ENCODE peak calls at places on chromosomes 12 and 14, in five cellular contexts. U is A549, R is colonic mucosa, B is NCI-H1092 treated with DMSO at 0.1 percent for 48 hours, C is activated T-cell treated with anti-CD3 and anti-CD28 coated beads for 48 hours. V is an unnamed sample.

GRCh38 chr12:29732211-29732992 is 51.3 kb downstream of the TMTC1 start:
- DNase-seq in B (no peak), C (no peak), U (no peak), R (no peak), V (no peak)

GRCh38 chr14:105945891-105946290 is 419.5 kb downstream of the TMEM121 start:
- DNase-seq in C (peak), R (no peak), U (no peak), B (peak), V (no peak)

GRCh38 chr12:99960312-99960711 is 24.4 kb downstream of the ANKS1B start:
- DNase-seq in U (no peak), R (no peak), B (peak), C (no peak), V (no peak)

GRCh38 chr12:79998554-79998953 is 63.7 kb upstream of the PPP1R12A start:
- DNase-seq in R (no peak), B (no peak), C (no peak), U (no peak), V (no peak)

GRCh38 chr12:57840701-57841100 is 5.8 kb downstream of the CTDSP2 start:
- DNase-seq in C (no peak), R (peak), U (no peak), B (peak), V (peak)

GRCh38 chr12:118065380-118065779 is 4.4 kb upstream of the WSB2 start:
- DNase-seq in C (no peak), U (no peak), B (no peak), R (no peak), V (no peak)

GRCh38 chr14:101876539-101876938 is 87.8 kb upstream of the DYNC1H1 start:
- DNase-seq in R (peak), C (peak), B (no peak), U (no peak), V (peak)

GRCh38 chr12:28032811-28033537 is 60.4 kb upstream of the PTHLH start:
- DNase-seq in B (no peak), U (no peak), C (no peak), R (no peak), V (no peak)

GRCh38 chr12:124403273-124403672 is 108.4 kb downstream of the RFLNA start:
- DNase-seq in R (no peak), B (no peak), U (no peak), C (no peak), V (no peak)

GRCh38 chr12:47886471-47887240 is 18.1 kb downstream of the VDR start:
- DNase-seq in C (no peak), R (no peak), U (no peak), B (no peak), V (no peak)

GRCh38 chr14:68249534-68250517 is 430.2 kb downstream of the RAD51B start:
- DNase-seq in C (no peak), B (peak), R (no peak), U (no peak), V (no peak)

GRCh38 chr14:46399049-46399448 is 252.5 kb downstream of the RPL10L start:
- DNase-seq in C (no peak), U (no peak), B (peak), R (peak), V (no peak)

GRCh38 chr12:14326699-14327098 is 38.8 kb upstream of the ATF7IP start:
- DNase-seq in U (no peak), B (no peak), C (no peak), R (no peak), V (no peak)